ENCODE peak calls at places on chromosomes 6 and 20, in eight cellular contexts. X is stimulated activated effector memory CD8-positive, alpha-beta T cell treated with anti-CD3 and anti-CD28 coated beads, Interleukin-12 subunit alpha, Interleukin-12 subunit beta, amount 100 ng/mL, for 72 hours; K is fibroblast of the aortic adventitia; I is HEK293T; S is fibroblast of lung; Y is NCI-H1417 treated with DMSO at 0.1 percent for 48 hours; R is activated T-cell treated with anti-CD3 and anti-CD28 coated beads for 4 hours; J is pulmonary artery endothelial cell. G is an unnamed sample.

GRCh38 chr6:156881687-156882629 is 104.8 kb downstream of the ARID1B start:
- DNase-seq in S (no peak), I (no peak), J (no peak), K (no peak), R (no peak), X (no peak), Y (no peak), G (no peak)

GRCh38 chr6:628772-629171 is 28.1 kb downstream of the HUS1B start:
- DNase-seq in Y (no peak), K (no peak), X (no peak), I (no peak), R (no peak), J (no peak), S (no peak), G (no peak)

GRCh38 chr20:63682384-63683139 is 13.9 kb upstream of the TNFRSF6B start:
- DNase-seq in S (peak; percentile 99), Y (no peak), I (no peak), K (peak; percentile 98), J (peak; percentile 94), X (no peak), R (no peak), G (peak; percentile 100)

GRCh38 chr6:53956068-53956711 is 155.1 kb upstream of the MLIP start:
- DNase-seq in K (peak; percentile 52), S (peak; percentile 56), R (no peak), X (peak; percentile 57), Y (peak; percentile 29), J (peak; percentile 46), I (peak; percentile 82), G (peak; percentile 75)

GRCh38 chr6:1242439-1242838 is 69.5 kb upstream of the FOXQ1 start:
- DNase-seq in X (no peak), J (no peak), S (no peak), K (no peak), Y (no peak), I (no peak), R (no peak), G (peak; percentile 10)

GRCh38 chr6:154593122-154593521 is 82.6 kb upstream of the CNKSR3 start:
- DNase-seq in K (no peak), S (peak; percentile 41), R (no peak), X (no peak), Y (no peak), J (no peak), I (peak; percentile 80), G (no peak)

GRCh38 chr6:18405477-18406293 is 18.5 kb downstream of the RNF144B start:
- DNase-seq in R (no peak), Y (no peak), I (peak; percentile 39), J (peak; percentile 84), K (peak; percentile 74), X (no peak), S (peak; percentile 97), G (peak; percentile 96)

GRCh38 chr6:114735118-114735730 is 392.4 kb upstream of the HS3ST5 start:
- DNase-seq in X (no peak), S (peak; percentile 61), K (no peak), R (no peak), J (no peak), I (no peak), Y (no peak), G (peak; percentile 14)

GRCh38 chr6:11277275-11278206 is 45.1 kb upstream of the NEDD9 start:
- DNase-seq in J (peak; percentile 13), X (peak; percentile 82), I (no peak), K (peak; percentile 16), Y (no peak), S (peak; percentile 95), R (no peak), G (peak; percentile 93)

GRCh38 chr20:1375515-1375914 is 17.3 kb downstream of the FKBP1A start:
- DNase-seq in R (no peak), I (no peak), S (peak; percentile 62), Y (no peak), K (peak; percentile 67), J (no peak), X (no peak), G (peak; percentile 66)

GRCh38 chr20:57944988-57945387 is 235.2 kb upstream of the PMEPA1 start:
- DNase-seq in I (no peak), R (no peak), K (no peak), Y (no peak), X (no peak), S (no peak), J (no peak), G (no peak)

GRCh38 chr6:44253307-44254101 is 3.8 kb downstream of the SLC35B2 start:
- DNase-seq in J (no peak), K (no peak), X (peak; percentile 81), I (no peak), Y (no peak), R (no peak), S (no peak), G (peak; percentile 65)

G was measured in EL.